ENCODE peak calls at places on chromosomes 2 and 18, in six cellular contexts. N is upper lobe of left lung, L is transverse colon, T is HepG2, I is breast epithelium, K is mesothelial cell of epicardium. G is an unnamed sample.

GRCh38 chr2:30273574-30273929 is 42.2 kb downstream of the LBH start:
- DNase-seq in T (no peak), I (no peak), N (no peak), L (no peak), K (no peak), G (no peak)

GRCh38 chr18:13222371-13223281 is 4.1 kb downstream of the LDLRAD4 start:
- DNase-seq in T (peak), I (no peak), K (no peak), N (peak), L (peak), G (no peak)

GRCh38 chr18:23587220-23587642 is 925 bp upstream of the NPC1 start:
- DNase-seq in N (no peak), T (no peak), K (no peak), L (no peak), I (no peak), G (no peak)

GRCh38 chr2:241701155-241701404 is 759 bp upstream of the ING5 start:
- DNase-seq in N (no peak), I (no peak), T (no peak), K (no peak), L (no peak), G (no peak)

GRCh38 chr18:76212958-76213357 is 282.1 kb downstream of the ZNF516 start:
- DNase-seq in L (no peak), K (no peak), N (no peak), T (no peak), I (no peak), G (no peak)

GRCh38 chr2:136117909-136118818 is at the start of gene CXCR4:
- DNase-seq in L (peak), I (peak), T (no peak), N (peak), K (peak), G (peak)

GRCh38 chr18:34122724-34123334 is 101.9 kb downstream of the NOL4 start:
- DNase-seq in I (no peak), L (peak), K (no peak), N (no peak), T (peak), G (no peak)

GRCh38 chr2:240302041-240302440 is 133.4 kb upstream of the GPC1 start:
- DNase-seq in T (no peak), N (no peak), L (no peak), K (no peak), I (no peak), G (peak)

GRCh38 chr2:30688956-30689401 is 118.3 kb downstream of the CAPN13 start:
- DNase-seq in L (no peak), K (no peak), N (no peak), I (no peak), T (no peak), G (no peak)

GRCh38 chr18:54742654-54743053 is 85.6 kb upstream of the RAB27B start:
- DNase-seq in L (peak), N (no peak), T (no peak), I (no peak), K (no peak), G (no peak)

GRCh38 chr2:222451270-222451674 is 26.9 kb downstream of the SGPP2 start:
- DNase-seq in K (no peak), I (no peak), L (no peak), N (no peak), T (no peak), G (no peak)
- TF ChIP-seq CTCF in K (no peak), I (no peak), L (no peak), N (no peak), T (no peak), G (no peak)

DNA sequence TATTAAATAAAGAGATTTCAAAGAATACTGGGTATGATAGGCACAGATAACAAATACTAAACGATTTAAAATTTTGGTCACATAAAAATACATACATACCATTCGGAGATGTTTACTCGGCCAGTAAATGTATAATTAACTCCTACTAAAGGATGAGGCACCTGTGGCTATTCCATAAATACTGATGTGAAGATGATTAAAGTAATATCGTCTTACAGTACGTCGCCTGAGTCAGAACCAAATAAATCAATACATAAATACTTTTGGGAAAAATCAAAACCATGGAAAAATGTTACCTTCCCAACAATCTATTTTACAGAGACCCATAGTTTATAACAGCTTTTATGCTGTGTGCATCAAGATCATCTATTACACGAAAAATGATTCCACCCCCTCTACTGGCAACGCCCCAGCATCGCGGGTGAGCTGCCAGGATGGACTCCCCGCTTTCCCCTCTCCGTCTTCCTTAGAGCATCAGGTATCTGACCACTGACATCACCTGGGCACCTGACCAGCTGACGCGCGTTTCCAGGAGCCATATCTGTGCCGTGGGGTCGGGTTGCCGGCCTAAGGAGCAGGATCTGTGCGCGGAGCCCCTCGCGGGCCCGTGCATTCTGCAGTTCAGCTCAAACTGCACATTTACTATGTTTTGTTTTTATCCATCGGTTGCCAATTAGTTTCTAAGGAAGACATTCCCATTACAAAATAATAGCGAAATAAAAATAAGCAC is 970 bp downstream of the ICA1L start:
- DNase-seq in I (peak), L (peak), T (peak), K (peak), N (peak), G (no peak)
- TF ChIP-seq CTCF in I (no peak), L (peak), T (peak), K (peak), N (no peak), G (peak)

DNA sequence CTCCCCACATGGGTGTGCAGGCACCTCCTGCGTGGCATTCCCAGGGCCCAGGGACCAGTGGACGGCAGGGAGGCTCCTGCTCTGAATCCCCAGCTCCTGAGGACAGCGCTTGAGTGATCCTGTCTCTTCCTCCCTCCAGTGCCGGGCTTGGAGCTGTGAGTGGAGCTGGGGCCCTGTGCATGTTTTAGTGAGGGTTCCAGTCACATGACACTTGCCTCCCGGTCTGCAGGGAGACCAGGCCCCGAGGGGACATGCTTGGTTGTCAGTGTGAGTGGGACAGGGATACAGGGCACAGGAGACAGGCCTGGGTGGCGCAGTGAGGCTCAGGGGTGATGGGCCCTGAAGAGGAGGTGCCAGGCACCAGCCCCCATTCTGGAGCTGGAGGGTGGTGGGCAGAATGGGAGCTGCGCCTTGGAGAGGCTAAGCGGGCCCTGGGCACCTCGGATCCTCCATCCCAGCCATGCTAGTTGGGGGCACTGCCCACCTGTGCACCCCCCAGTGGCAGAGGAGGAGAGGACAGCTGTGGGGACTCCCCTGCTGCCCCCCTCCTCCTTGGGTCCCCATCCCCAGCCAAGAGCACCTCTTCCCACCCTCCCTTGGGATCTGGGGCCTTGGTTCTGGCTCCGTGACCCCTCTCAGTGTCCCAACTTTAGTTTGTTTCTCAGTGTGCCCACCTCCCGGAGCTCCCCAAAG is 11.9 kb downstream of the ARHGEF4 start:
- DNase-seq in T (no peak), I (no peak), L (no peak), N (peak), K (no peak), G (no peak)
- TF ChIP-seq CTCF in T (no peak), I (no peak), L (no peak), N (no peak), K (no peak), G (no peak)

DNA sequence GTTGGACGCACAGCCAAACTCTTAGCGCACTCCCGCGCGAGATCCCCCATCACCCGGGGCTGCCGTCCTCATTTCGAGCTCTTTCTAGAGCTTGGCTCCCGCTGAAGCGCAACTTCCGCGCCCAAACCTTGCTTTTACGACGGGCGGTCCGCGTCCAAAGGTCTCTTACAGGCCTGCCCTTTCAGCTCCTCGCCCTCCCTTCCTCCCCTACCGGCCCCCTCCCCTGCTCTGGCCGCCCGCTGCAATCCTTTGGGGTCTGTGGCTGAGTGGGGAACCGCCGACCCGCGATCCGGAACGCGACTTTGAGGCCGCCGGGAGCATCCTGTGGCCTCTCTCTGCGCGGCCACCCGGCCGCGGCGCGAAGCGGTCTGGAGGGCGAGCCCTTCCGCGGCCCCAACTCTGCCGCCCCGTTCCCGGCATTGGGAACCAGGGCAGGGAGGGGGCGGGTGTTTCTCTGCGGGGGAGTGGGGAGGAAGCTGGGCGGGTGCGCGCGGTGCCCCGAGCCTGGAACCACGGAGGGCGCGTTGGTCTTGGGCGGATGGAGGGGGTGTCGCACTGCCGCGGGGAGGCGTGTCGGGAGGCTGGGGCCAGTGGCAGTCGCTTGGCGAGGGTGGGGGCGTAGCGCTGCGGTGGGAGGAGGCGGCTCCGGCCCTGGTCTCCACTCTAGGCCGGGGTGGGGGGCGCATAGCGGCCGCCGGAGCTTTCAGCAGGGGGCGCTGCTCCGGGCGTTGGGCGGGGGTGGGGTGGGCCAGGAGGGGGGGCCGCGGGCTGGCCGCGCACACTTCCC is at the start of gene GDF7:
- DNase-seq in I (no peak), L (peak), K (no peak), N (peak), T (peak), G (no peak)
- TF ChIP-seq CTCF in I (no peak), L (no peak), K (peak), N (no peak), T (peak), G (peak)

GRCh38 chr2:68231061-68231372 is 21.3 kb downstream of the PPP3R1 start:
- DNase-seq in L (no peak), N (no peak), K (no peak), T (no peak), I (no peak), G (no peak)

GRCh38 chr2:68223419-68223818 is 28.9 kb downstream of the PPP3R1 start:
- DNase-seq in L (no peak), N (no peak), I (no peak), K (no peak), T (no peak), G (no peak)

GRCh38 chr2:68230246-68231060 is 21.9 kb downstream of the PPP3R1 start:
- DNase-seq in L (no peak), T (no peak), K (no peak), N (no peak), I (no peak), G (no peak)

GRCh38 chr2:68222287-68222686 is 30.0 kb downstream of the PPP3R1 start:
- DNase-seq in L (no peak), I (no peak), K (no peak), T (peak), N (no peak), G (no peak)

GRCh38 chr2:68225119-68225632 is 27.2 kb downstream of the PPP3R1 start:
- DNase-seq in N (no peak), K (no peak), I (no peak), L (peak), T (peak), G (no peak)
- TF ChIP-seq CTCF in N (no peak), K (no peak), I (no peak), L (no peak), T (peak), G (no peak)

DNA sequence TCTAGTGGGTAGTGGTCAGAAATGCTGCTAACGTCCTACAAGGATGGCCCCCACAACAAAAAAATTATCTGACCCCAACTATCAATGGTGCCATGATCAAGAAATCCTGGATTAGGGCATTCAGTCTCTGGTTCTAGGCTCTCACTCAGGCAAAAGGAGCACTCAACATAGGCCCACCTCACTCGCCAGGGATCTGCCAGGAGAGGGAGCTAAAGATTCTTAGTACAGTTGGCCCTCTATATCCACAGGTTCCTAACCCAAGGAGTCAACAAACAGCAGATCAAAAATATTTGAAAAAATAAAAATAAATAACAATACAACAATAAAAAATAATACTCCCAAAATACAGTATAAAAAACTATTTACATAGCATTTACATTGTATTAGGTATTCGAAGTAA is 10.0 kb downstream of the SLC4A5 start:
- DNase-seq in N (no peak), I (no peak), K (no peak), L (peak), T (peak), G (no peak)
- TF ChIP-seq CTCF in N (no peak), I (no peak), K (no peak), L (no peak), T (peak), G (peak)